ENCODE peak calls at places on chromosomes 7 and 10, in six cellular contexts. One of them, this sample, is unnamed.
A peak's percentile ranks its signal among the peaks of the same experiment; 100 is the strongest.

GRCh38 chr7:90178592-90179279 is 24.5 kb downstream of the STEAP1 start:
- DNase-seq in GM12891: no peak
- DNase-seq in stimulated activated CD4-positive, alpha-beta T cell treated with anti-CD3 and anti-CD28 coated beads, Interleukin-4, amount 100 ng/mL, for 1 hour: no peak
- DNase-seq in lung: no peak
- DNase-seq in amniotic stem cell: peak; percentile 34
- DNase-seq in COR-L47: no peak
- DNase-seq in this sample: peak; percentile 26

GRCh38 chr7:130493275-130493868 is 1.5 kb downstream of the MEST start:
- DNase-seq in GM12891: no peak
- DNase-seq in stimulated activated CD4-positive, alpha-beta T cell treated with anti-CD3 and anti-CD28 coated beads, Interleukin-4, amount 100 ng/mL, for 1 hour: no peak
- DNase-seq in lung: no peak
- DNase-seq in amniotic stem cell: no peak
- DNase-seq in COR-L47: peak; percentile 4
- DNase-seq in this sample: no peak

GRCh38 chr10:112526130-112526529 is 79.1 kb downstream of the VTI1A start:
- DNase-seq in GM12891: no peak
- DNase-seq in stimulated activated CD4-positive, alpha-beta T cell treated with anti-CD3 and anti-CD28 coated beads, Interleukin-4, amount 100 ng/mL, for 1 hour: no peak
- DNase-seq in lung: no peak
- DNase-seq in amniotic stem cell: no peak
- DNase-seq in COR-L47: no peak
- DNase-seq in this sample: peak; percentile 19

GRCh38 chr7:47470567-47471357 is 111.1 kb downstream of the TNS3 start:
- DNase-seq in GM12891: no peak
- DNase-seq in stimulated activated CD4-positive, alpha-beta T cell treated with anti-CD3 and anti-CD28 coated beads, Interleukin-4, amount 100 ng/mL, for 1 hour: no peak
- DNase-seq in lung: no peak
- DNase-seq in amniotic stem cell: no peak
- DNase-seq in COR-L47: peak; percentile 91
- DNase-seq in this sample: no peak

GRCh38 chr10:79929409-79929904 is 19.4 kb downstream of the SFTPD start:
- DNase-seq in GM12891: peak; percentile 52
- DNase-seq in stimulated activated CD4-positive, alpha-beta T cell treated with anti-CD3 and anti-CD28 coated beads, Interleukin-4, amount 100 ng/mL, for 1 hour: peak; percentile 82
- DNase-seq in lung: peak; percentile 76
- DNase-seq in amniotic stem cell: no peak
- DNase-seq in COR-L47: peak; percentile 25
- DNase-seq in this sample: peak; percentile 74

GRCh38 chr7:100583132-100584045 is 2.5 kb downstream of the LRCH4 start:
- DNase-seq in GM12891: no peak
- DNase-seq in stimulated activated CD4-positive, alpha-beta T cell treated with anti-CD3 and anti-CD28 coated beads, Interleukin-4, amount 100 ng/mL, for 1 hour: peak; percentile 62
- DNase-seq in lung: peak; percentile 78
- DNase-seq in amniotic stem cell: no peak
- DNase-seq in COR-L47: no peak
- DNase-seq in this sample: peak; percentile 62

GRCh38 chr10:116984202-116984993 is 20.6 kb downstream of the SHTN1 start:
- DNase-seq in GM12891: no peak
- DNase-seq in stimulated activated CD4-positive, alpha-beta T cell treated with anti-CD3 and anti-CD28 coated beads, Interleukin-4, amount 100 ng/mL, for 1 hour: no peak
- DNase-seq in lung: no peak
- DNase-seq in amniotic stem cell: no peak
- DNase-seq in COR-L47: no peak
- DNase-seq in this sample: no peak

GRCh38 chr7:139823855-139824670 is 5.0 kb upstream of the TBXAS1 start:
- DNase-seq in GM12891: no peak
- DNase-seq in stimulated activated CD4-positive, alpha-beta T cell treated with anti-CD3 and anti-CD28 coated beads, Interleukin-4, amount 100 ng/mL, for 1 hour: no peak
- DNase-seq in lung: no peak
- DNase-seq in amniotic stem cell: no peak
- DNase-seq in COR-L47: no peak
- DNase-seq in this sample: no peak